ENCODE peak calls at places on chromosomes 12 and 14, in seven cellular contexts. One of them, this sample, is unnamed.

GRCh38 chr14:40368314-40368713 is 936.1 kb upstream of the FBXO33 start:
- DNase-seq in CD8-positive, alpha-beta T cell: no peak
- DNase-seq in tibial artery: no peak
- DNase-seq in lower lobe of right lung: no peak
- DNase-seq in cardiac muscle cell: no peak
- DNase-seq in stomach: peak; percentile 30
- DNase-seq in heart right ventricle: no peak
- DNase-seq in this sample: no peak

GRCh38 chr14:25472700-25473099 is 422.8 kb upstream of the STXBP6 start:
- DNase-seq in CD8-positive, alpha-beta T cell: no peak
- DNase-seq in tibial artery: no peak
- DNase-seq in lower lobe of right lung: no peak
- DNase-seq in cardiac muscle cell: no peak
- DNase-seq in stomach: no peak
- DNase-seq in heart right ventricle: no peak
- DNase-seq in this sample: no peak

GRCh38 chr14:100439781-100440180 is 116.6 kb downstream of the SLC25A47 start:
- DNase-seq in CD8-positive, alpha-beta T cell: no peak
- DNase-seq in tibial artery: no peak
- DNase-seq in lower lobe of right lung: no peak
- DNase-seq in cardiac muscle cell: no peak
- DNase-seq in stomach: no peak
- DNase-seq in heart right ventricle: peak; percentile 44
- DNase-seq in this sample: peak; percentile 57

GRCh38 chr12:117587646-117588287 is 226.3 kb upstream of the NOS1 start:
- DNase-seq in CD8-positive, alpha-beta T cell: peak; percentile 51
- DNase-seq in tibial artery: peak; percentile 40
- DNase-seq in lower lobe of right lung: peak; percentile 64
- DNase-seq in cardiac muscle cell: peak; percentile 65
- DNase-seq in stomach: peak; percentile 66
- DNase-seq in heart right ventricle: peak; percentile 18
- DNase-seq in this sample: peak; percentile 12

GRCh38 chr12:112218150-112218549 is 92.8 kb downstream of the TRAFD1 start:
- DNase-seq in CD8-positive, alpha-beta T cell: no peak
- DNase-seq in tibial artery: no peak
- DNase-seq in lower lobe of right lung: no peak
- DNase-seq in cardiac muscle cell: no peak
- DNase-seq in stomach: no peak
- DNase-seq in heart right ventricle: no peak
- DNase-seq in this sample: no peak

GRCh38 chr14:22973217-22974032 is 8.9 kb downstream of the AJUBA start:
- DNase-seq in CD8-positive, alpha-beta T cell: peak; percentile 60
- DNase-seq in tibial artery: no peak
- DNase-seq in lower lobe of right lung: no peak
- DNase-seq in cardiac muscle cell: peak; percentile 64
- DNase-seq in stomach: peak; percentile 51
- DNase-seq in heart right ventricle: peak; percentile 48
- DNase-seq in this sample: no peak

GRCh38 chr14:23486116-23486515 is 16.6 kb downstream of the NGDN start:
- DNase-seq in CD8-positive, alpha-beta T cell: no peak
- DNase-seq in tibial artery: no peak
- DNase-seq in lower lobe of right lung: no peak
- DNase-seq in cardiac muscle cell: no peak
- DNase-seq in stomach: no peak
- DNase-seq in heart right ventricle: no peak
- DNase-seq in this sample: no peak

GRCh38 chr12:111030800-111031199 is 110.4 kb upstream of the MYL2 start:
- DNase-seq in CD8-positive, alpha-beta T cell: no peak
- DNase-seq in tibial artery: no peak
- DNase-seq in lower lobe of right lung: no peak
- DNase-seq in cardiac muscle cell: no peak
- DNase-seq in stomach: no peak
- DNase-seq in heart right ventricle: no peak
- DNase-seq in this sample: no peak

GRCh38 chr12:92141585-92142244 is 3.9 kb downstream of the BTG1 start:
- DNase-seq in CD8-positive, alpha-beta T cell: no peak
- DNase-seq in tibial artery: no peak
- DNase-seq in lower lobe of right lung: no peak
- DNase-seq in cardiac muscle cell: no peak
- DNase-seq in stomach: no peak
- DNase-seq in heart right ventricle: no peak
- DNase-seq in this sample: no peak

GRCh38 chr14:92690171-92691011 is 58.0 kb downstream of the LGMN start:
- DNase-seq in CD8-positive, alpha-beta T cell: no peak
- DNase-seq in tibial artery: no peak
- DNase-seq in lower lobe of right lung: no peak
- DNase-seq in cardiac muscle cell: peak; percentile 69
- DNase-seq in stomach: peak; percentile 68
- DNase-seq in heart right ventricle: peak; percentile 25
- DNase-seq in this sample: no peak

GRCh38 chr14:36227802-36228201 is 51.3 kb upstream of the PTCSC3 start:
- DNase-seq in CD8-positive, alpha-beta T cell: no peak
- DNase-seq in tibial artery: no peak
- DNase-seq in lower lobe of right lung: no peak
- DNase-seq in cardiac muscle cell: no peak
- DNase-seq in stomach: peak; percentile 37
- DNase-seq in heart right ventricle: no peak
- DNase-seq in this sample: no peak

GRCh38 chr12:55721601-55722213 is 1.5 kb downstream of the RDH5 start:
- DNase-seq in CD8-positive, alpha-beta T cell: no peak
- DNase-seq in tibial artery: no peak
- DNase-seq in lower lobe of right lung: no peak
- DNase-seq in cardiac muscle cell: no peak
- DNase-seq in stomach: no peak
- DNase-seq in heart right ventricle: no peak
- DNase-seq in this sample: no peak
- H3K4me1 ChIP-seq in CD8-positive, alpha-beta T cell: peaks cover 14% of the 10 kb centered on the region
- H3K4me1 ChIP-seq in tibial artery: peaks cover 81% of the 10 kb centered on the region
- H3K4me1 ChIP-seq in lower lobe of right lung: peaks cover 65% of the 10 kb centered on the region
- H3K4me1 ChIP-seq in cardiac muscle cell: peaks cover 3% of the 10 kb centered on the region
- H3K4me1 ChIP-seq in stomach: peaks cover 90% of the 10 kb centered on the region
- H3K4me1 ChIP-seq in heart right ventricle: peaks cover 70% of the 10 kb centered on the region
- H3K4me1 ChIP-seq in this sample: peaks cover 8% of the 10 kb centered on the region

DNA sequence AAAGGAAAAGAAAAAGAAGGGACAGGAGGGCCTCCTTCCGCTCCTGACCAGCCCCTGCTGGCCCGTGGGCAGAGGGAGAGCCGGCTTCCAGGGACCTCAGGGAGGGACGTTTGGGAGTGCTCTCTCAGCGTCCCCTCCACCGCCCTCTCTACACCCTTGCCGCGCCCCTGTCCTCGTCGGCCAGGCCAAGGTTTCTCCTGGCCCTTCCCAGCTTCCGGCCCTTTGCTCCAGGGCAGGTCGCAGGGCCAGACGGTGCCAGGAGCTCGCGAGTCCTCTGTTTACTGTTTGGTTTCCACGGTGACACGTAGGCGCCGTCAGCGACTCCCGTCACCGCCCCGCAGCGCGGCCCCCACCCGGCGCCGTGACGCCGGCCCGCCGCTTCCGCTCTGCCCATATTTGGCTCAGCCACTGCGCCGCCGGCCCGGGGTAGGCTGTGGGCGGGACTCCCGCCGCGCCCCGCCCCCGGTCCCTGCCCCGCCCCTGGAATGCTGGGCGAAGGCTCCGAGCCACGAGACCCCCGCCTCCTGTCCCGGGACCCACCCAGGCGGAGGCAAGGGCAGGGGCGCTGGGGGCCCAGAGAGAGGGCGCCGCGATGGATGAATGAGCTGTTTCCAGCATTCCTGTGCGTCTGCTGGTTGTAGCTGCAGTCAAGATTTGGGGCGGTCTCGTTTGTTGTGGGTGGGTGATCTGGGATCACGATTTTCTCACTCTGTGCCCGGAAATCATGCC is 15.5 kb downstream of the FOS start:
- DNase-seq in CD8-positive, alpha-beta T cell: peak; percentile 97
- DNase-seq in tibial artery: peak; percentile 94
- DNase-seq in lower lobe of right lung: peak; percentile 97
- DNase-seq in cardiac muscle cell: peak; percentile 96
- DNase-seq in stomach: peak; percentile 96
- DNase-seq in heart right ventricle: peak; percentile 97
- DNase-seq in this sample: peak; percentile 97
- TF ChIP-seq CTCF in CD8-positive, alpha-beta T cell: no peak
- TF ChIP-seq CTCF in tibial artery: no peak
- TF ChIP-seq CTCF in lower lobe of right lung: no peak
- TF ChIP-seq CTCF in cardiac muscle cell: no peak
- TF ChIP-seq CTCF in stomach: no peak
- TF ChIP-seq CTCF in heart right ventricle: peak; percentile 25
- TF ChIP-seq CTCF in this sample: no peak

GRCh38 chr12:1529862-1530591 is 64.4 kb downstream of the FBXL14 start:
- DNase-seq in CD8-positive, alpha-beta T cell: no peak
- DNase-seq in tibial artery: no peak
- DNase-seq in lower lobe of right lung: no peak
- DNase-seq in cardiac muscle cell: peak; percentile 64
- DNase-seq in stomach: no peak
- DNase-seq in heart right ventricle: peak; percentile 16
- DNase-seq in this sample: peak; percentile 53
- H3K27ac ChIP-seq in CD8-positive, alpha-beta T cell: no peak overlapping the region
- H3K27ac ChIP-seq in tibial artery: no peak overlapping the region
- H3K27ac ChIP-seq in lower lobe of right lung: no peak overlapping the region
- H3K27ac ChIP-seq in cardiac muscle cell: peak overlapping the region; percentile 98
- H3K27ac ChIP-seq in stomach: no peak overlapping the region
- H3K27ac ChIP-seq in heart right ventricle: no peak overlapping the region
- H3K27ac ChIP-seq in this sample: peak overlapping the region; percentile 64

GRCh38 chr14:76926521-76927251 is 100.5 kb downstream of the LRRC74A start:
- DNase-seq in CD8-positive, alpha-beta T cell: peak; percentile 65
- DNase-seq in tibial artery: peak; percentile 56
- DNase-seq in lower lobe of right lung: no peak
- DNase-seq in cardiac muscle cell: no peak
- DNase-seq in stomach: no peak
- DNase-seq in heart right ventricle: peak; percentile 84
- DNase-seq in this sample: peak; percentile 77

GRCh38 chr14:76922092-76922491 is 95.9 kb downstream of the LRRC74A start:
- DNase-seq in CD8-positive, alpha-beta T cell: no peak
- DNase-seq in tibial artery: no peak
- DNase-seq in lower lobe of right lung: no peak
- DNase-seq in cardiac muscle cell: no peak
- DNase-seq in stomach: no peak
- DNase-seq in heart right ventricle: no peak
- DNase-seq in this sample: no peak

GRCh38 chr14:76922599-76922998 is 96.4 kb downstream of the LRRC74A start:
- DNase-seq in CD8-positive, alpha-beta T cell: no peak
- DNase-seq in tibial artery: no peak
- DNase-seq in lower lobe of right lung: no peak
- DNase-seq in cardiac muscle cell: no peak
- DNase-seq in stomach: no peak
- DNase-seq in heart right ventricle: no peak
- DNase-seq in this sample: no peak

GRCh38 chr14:76923422-76924362 is 97.5 kb downstream of the LRRC74A start:
- DNase-seq in CD8-positive, alpha-beta T cell: no peak
- DNase-seq in tibial artery: no peak
- DNase-seq in lower lobe of right lung: no peak
- DNase-seq in cardiac muscle cell: no peak
- DNase-seq in stomach: no peak
- DNase-seq in heart right ventricle: no peak
- DNase-seq in this sample: no peak

DNA sequence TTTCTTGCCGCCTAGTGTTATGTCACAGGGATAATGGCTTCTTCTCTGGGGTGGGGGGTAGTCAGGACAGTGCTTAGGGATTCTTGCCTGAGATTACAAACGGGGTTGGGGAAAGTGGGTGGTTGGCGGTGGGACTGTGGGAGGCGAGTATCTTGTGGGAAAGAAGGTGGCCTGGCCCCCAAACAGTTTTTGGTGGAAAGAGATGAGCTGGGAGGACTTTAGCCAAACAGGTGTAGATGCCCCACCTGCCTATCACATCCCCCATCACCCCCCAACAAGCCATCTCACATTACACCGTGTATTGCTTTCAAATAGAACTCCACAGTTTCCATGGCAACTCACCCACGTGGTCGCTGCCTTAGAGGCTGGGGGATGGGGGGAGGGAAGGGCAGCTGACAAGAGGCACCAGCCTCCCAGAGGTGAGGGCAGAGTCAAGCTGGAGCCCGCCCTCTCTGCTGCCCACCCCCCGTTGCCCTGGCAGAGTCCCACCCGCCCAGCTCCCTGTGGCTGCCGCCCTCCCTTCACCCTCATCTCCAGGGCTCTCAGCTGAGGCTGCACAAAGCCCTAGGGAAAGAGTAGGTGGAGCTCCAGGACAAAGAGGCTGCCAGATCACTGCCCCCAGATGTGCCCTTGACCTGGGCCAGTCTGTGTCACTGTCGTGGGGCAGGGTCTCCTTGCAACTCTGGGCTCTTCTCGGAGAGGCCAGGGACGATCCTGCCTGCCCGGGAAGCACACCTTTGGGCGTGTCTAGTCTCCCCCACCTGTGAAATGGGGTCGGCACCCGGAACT is 98.3 kb downstream of the LRRC74A start:
- DNase-seq in CD8-positive, alpha-beta T cell: no peak
- DNase-seq in tibial artery: no peak
- DNase-seq in lower lobe of right lung: no peak
- DNase-seq in cardiac muscle cell: no peak
- DNase-seq in stomach: no peak
- DNase-seq in heart right ventricle: no peak
- DNase-seq in this sample: no peak
- H3K4me1 ChIP-seq in CD8-positive, alpha-beta T cell: peaks cover 51% of the 10 kb centered on the region
- H3K4me1 ChIP-seq in tibial artery: peaks cover 30% of the 10 kb centered on the region
- H3K4me1 ChIP-seq in lower lobe of right lung: peaks cover 20% of the 10 kb centered on the region
- H3K4me1 ChIP-seq in cardiac muscle cell: peaks cover 33% of the 10 kb centered on the region
- H3K4me1 ChIP-seq in stomach: peaks cover 20% of the 10 kb centered on the region
- H3K4me1 ChIP-seq in heart right ventricle: peaks cover 39% of the 10 kb centered on the region
- H3K4me1 ChIP-seq in this sample: peaks cover 49% of the 10 kb centered on the region

GRCh38 chr14:93736378-93737014 is 51.8 kb downstream of the PRIMA1 start:
- DNase-seq in CD8-positive, alpha-beta T cell: no peak
- DNase-seq in tibial artery: no peak
- DNase-seq in lower lobe of right lung: no peak
- DNase-seq in cardiac muscle cell: peak; percentile 44
- DNase-seq in stomach: peak; percentile 41
- DNase-seq in heart right ventricle: no peak
- DNase-seq in this sample: no peak
- TF ChIP-seq CTCF in CD8-positive, alpha-beta T cell: no peak
- TF ChIP-seq CTCF in tibial artery: peak; percentile 17
- TF ChIP-seq CTCF in lower lobe of right lung: peak; percentile 10
- TF ChIP-seq CTCF in cardiac muscle cell: no peak
- TF ChIP-seq CTCF in stomach: no peak
- TF ChIP-seq CTCF in heart right ventricle: peak; percentile 47
- TF ChIP-seq CTCF in this sample: no peak